ENCODE peak calls at places on chromosome 21, in four cellular contexts. X is A549, V is K562, E is GM12878. Q is an unnamed sample.

GRCh38 chr21:46191686-46192575 is 7.7 kb upstream of the SPATC1L start:
- DNase-seq in E (no peak), V (no peak), X (no peak), Q (no peak)

GRCh38 chr21:46117586-46118304 is 19.8 kb downstream of the COL6A2 start:
- DNase-seq in E (no peak), X (no peak), V (no peak), Q (no peak)

GRCh38 chr21:15631342-15631741 is 98.4 kb upstream of the USP25 start:
- DNase-seq in V (no peak), X (peak), E (no peak), Q (peak)

GRCh38 chr21:31977816-31978215 is 105.0 kb downstream of the HUNK start:
- DNase-seq in E (no peak), V (no peak), X (no peak), Q (no peak)

GRCh38 chr21:25552856-25553255 is 54.4 kb downstream of the MRPL39 start:
- DNase-seq in V (no peak), E (no peak), X (no peak), Q (no peak)

GRCh38 chr21:25735895-25736597 is 1.3 kb downstream of the GABPA start:
- DNase-seq in V (no peak), E (no peak), X (no peak), Q (peak)

GRCh38 chr21:39668369-39668768 is 55.6 kb downstream of the B3GALT5 start:
- DNase-seq in V (no peak), E (no peak), X (no peak), Q (no peak)

GRCh38 chr21:31558839-31559367 is 100.6 kb upstream of the SOD1 start:
- DNase-seq in V (no peak), E (peak), X (peak), Q (peak)

GRCh38 chr21:31335957-31336738 is 7.9 kb downstream of the TIAM1 start:
- DNase-seq in E (no peak), V (no peak), X (peak), Q (peak)

GRCh38 chr21:35963920-35964451 is 96.3 kb downstream of the SETD4 start:
- DNase-seq in V (no peak), E (no peak), X (no peak), Q (peak)

GRCh38 chr21:16241500-16241963 is 511.8 kb downstream of the USP25 start:
- DNase-seq in V (no peak), X (peak), E (no peak), Q (no peak)

GRCh38 chr21:41366522-41367151 is 4.8 kb downstream of the MX2 start:
- DNase-seq in E (peak), X (peak), V (peak), Q (peak)

GRCh38 chr21:35882791-35883240 is 177.5 kb downstream of the SETD4 start:
- DNase-seq in V (no peak), E (no peak), X (no peak), Q (peak)

GRCh38 chr21:35619184-35619583 is 441.1 kb downstream of the SETD4 start:
- DNase-seq in X (no peak), E (no peak), V (no peak), Q (peak)

GRCh38 chr21:35477622-35478021 is 428.5 kb upstream of the RUNX1 start:
- DNase-seq in E (no peak), X (no peak), V (no peak), Q (no peak)

GRCh38 chr21:34886554-34887385 is 162.3 kb downstream of the RUNX1 start:
- DNase-seq in V (peak), E (no peak), X (no peak), Q (no peak)

GRCh38 chr21:43865471-43866181 is 603 bp downstream of the AGPAT3 start:
- DNase-seq in X (peak), E (no peak), V (peak), Q (peak)
- TF ChIP-seq POLR2A in X (no peak), E (peak), V (peak), Q (no peak)

GRCh38 chr21:44735821-44736220 is 24.4 kb upstream of the TSPEAR start:
- DNase-seq in V (no peak), E (no peak), X (no peak), Q (no peak)
- TF ChIP-seq RCOR1 in V (no peak), E (no peak), X (no peak), Q (no peak)

DNA sequence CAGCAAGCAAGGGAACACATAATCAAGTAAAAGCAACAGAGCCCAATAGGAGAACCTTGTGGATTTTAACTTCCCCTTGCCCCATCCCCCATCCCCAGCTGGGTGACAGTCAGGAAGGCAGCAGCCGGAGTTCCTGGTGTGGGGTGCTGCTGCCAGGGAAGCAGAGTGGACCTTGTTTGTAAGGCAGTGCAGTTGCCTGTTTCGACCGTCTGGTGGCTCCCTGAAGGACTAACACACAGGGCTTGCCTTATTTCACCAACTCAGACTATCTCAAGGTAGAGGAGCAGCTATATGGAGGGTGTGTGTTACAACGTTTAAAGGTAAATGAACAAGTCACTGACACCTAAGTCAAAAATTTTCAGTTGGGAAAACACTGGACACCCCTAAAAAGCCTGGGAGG is 6.6 kb downstream of the KRTAP10-8 start:
- DNase-seq in X (no peak), V (no peak), E (no peak), Q (peak)
- TF ChIP-seq CTCF in X (no peak), V (no peak), E (no peak), Q (no peak)

GRCh38 chr21:43333301-43334062 is 93.4 kb downstream of the SIK1 start:
- DNase-seq in X (peak), E (no peak), V (no peak), Q (peak)
- TF ChIP-seq POLR2A in X (peak), E (no peak), V (no peak), Q (peak)

GRCh38 chr21:42575111-42575510 is 61.5 kb downstream of the SLC37A1 start:
- DNase-seq in X (no peak), V (no peak), E (no peak), Q (no peak)

GRCh38 chr21:42572906-42573495 is 59.3 kb downstream of the SLC37A1 start:
- DNase-seq in V (no peak), E (no peak), X (no peak), Q (no peak)

GRCh38 chr21:42576639-42577038 is 63.0 kb downstream of the SLC37A1 start:
- DNase-seq in X (no peak), E (no peak), V (no peak), Q (no peak)

GRCh38 chr21:42571391-42572150 is 57.9 kb downstream of the SLC37A1 start:
- DNase-seq in X (no peak), V (no peak), E (no peak), Q (no peak)

DNA sequence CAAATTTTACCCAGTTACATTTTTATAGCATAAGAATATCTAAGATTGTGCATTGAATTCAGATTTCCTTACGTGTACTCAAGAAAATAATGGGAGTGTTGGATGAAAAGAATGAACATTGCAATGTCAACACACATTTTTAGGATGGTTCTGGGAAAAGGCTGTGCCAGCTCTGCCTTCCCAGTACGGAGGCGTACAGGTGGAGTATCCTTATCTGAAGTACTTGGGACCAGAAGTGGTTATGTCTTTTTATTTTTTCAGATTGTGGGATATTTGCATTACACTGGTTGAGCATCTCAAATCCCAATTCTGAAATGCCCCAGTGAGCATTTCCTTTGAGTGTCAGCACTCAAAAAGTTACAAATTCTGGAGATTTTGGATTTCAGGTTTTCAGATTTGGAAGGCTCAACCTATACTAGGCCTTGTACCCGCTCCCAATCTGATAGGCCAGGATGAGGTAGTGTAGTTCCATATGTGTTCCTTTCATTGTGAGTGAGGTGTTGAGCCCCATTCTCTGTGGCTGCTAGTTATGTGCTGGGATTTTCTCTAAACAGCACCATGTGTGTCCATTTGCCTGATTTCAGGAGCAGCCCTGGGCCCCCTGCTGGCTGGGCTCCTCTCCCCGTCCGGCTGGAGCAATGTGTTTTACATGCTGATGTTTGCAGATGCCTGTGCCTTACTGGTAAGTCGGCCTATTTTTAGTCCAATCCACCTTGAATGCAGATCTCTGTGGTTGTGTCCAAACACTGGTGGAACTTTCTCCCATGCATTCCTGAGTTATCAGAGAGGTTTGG is 60.8 kb downstream of the SLC37A1 start:
- DNase-seq in V (peak), E (no peak), X (no peak), Q (peak)
- TF ChIP-seq RCOR1 in V (no peak), E (no peak), X (no peak), Q (no peak)

DNA sequence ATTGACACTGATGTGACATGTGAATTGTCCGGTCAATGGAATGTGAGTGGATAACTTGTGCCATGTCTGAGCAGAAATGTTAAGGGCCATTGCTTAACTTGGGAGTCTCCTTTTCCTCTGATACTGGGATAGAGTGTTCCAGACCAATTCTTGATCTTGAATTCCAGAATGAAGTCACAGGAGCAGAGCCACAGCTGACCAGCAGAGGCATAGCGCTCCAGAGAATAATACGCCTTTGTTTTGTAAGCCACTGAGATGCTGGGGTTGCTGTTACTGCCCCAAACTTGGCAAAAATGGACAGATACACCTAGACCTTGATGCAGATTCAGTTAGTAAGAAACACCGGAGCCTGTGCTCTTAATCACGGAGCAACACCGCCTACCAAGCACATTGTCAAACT is 6.3 kb downstream of the KCNJ6 start:
- DNase-seq in X (no peak), V (no peak), E (no peak), Q (no peak)
- TF ChIP-seq CTCF in X (no peak), V (peak), E (no peak), Q (no peak)

GRCh38 chr21:26845066-26845749 is at the start of gene ADAMTS1:
- DNase-seq in V (no peak), E (no peak), X (no peak), Q (peak)
- TF ChIP-seq POLR2A in V (no peak), E (no peak), X (no peak), Q (peak)

GRCh38 chr21:17269760-17270159 is 243.1 kb upstream of the CXADR start:
- DNase-seq in X (no peak), V (no peak), E (no peak), Q (no peak)

DNA sequence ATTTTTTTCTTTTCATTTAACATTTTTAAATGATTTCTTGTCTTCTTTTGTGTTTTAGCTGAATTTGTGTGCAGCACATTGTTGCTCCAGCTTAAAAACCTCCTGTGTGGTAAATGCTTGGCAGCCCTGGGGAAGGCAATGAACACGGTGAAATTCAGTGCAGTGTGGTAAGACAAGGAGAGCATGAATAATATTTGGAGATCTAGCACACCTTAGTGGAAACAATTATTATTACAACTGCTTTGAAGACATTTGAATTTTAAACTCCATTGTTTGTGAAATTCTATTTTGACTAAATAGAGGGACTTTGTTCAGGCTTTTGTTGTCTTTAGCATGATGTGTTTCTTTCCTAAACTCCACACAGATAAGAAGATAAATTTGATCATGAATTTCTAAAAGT is 242.6 kb upstream of the CXADR start:
- DNase-seq in E (no peak), X (peak), V (no peak), Q (peak)
- TF ChIP-seq RCOR1 in E (no peak), X (no peak), V (no peak), Q (no peak)

GRCh38 chr21:43832158-43832550 is 32.9 kb upstream of the AGPAT3 start:
- DNase-seq in X (no peak), V (no peak), E (no peak), Q (no peak)

GRCh38 chr21:43829161-43829560 is 35.9 kb upstream of the AGPAT3 start:
- DNase-seq in X (no peak), V (no peak), E (no peak), Q (no peak)

GRCh38 chr21:43827015-43827611 is 37.7 kb downstream of the RRP1 start:
- DNase-seq in E (no peak), V (no peak), X (no peak), Q (peak)

GRCh38 chr21:43832648-43833047 is 32.4 kb upstream of the AGPAT3 start:
- DNase-seq in V (no peak), X (no peak), E (no peak), Q (no peak)

GRCh38 chr21:43829575-43830119 is 35.4 kb upstream of the AGPAT3 start:
- DNase-seq in V (no peak), E (no peak), X (no peak), Q (no peak)
- TF ChIP-seq CTCF in V (peak), E (peak), X (no peak), Q (peak)

GRCh38 chr21:26964379-26964778 is 2.5 kb downstream of the ADAMTS5 start:
- DNase-seq in V (no peak), E (no peak), X (no peak), Q (peak)
- TF ChIP-seq POLR2A in V (no peak), E (no peak), X (no peak), Q (no peak)

Q was measured in IMR-90.